ENCODE peak calls at places on chromosomes 2 and 18, in six cellular contexts. D is ovary, J is A549, G is iPS DF 6.9, P is K562, N is Karpas-422. I is an unnamed sample. For H3K4me1, the result is how much of the 10 kb centered on the place peaks cover.

GRCh38 chr2:230974096-230974913 is 21.6 kb upstream of the SPATA3 start:
- DNase-seq in D (no peak), J (no peak), G (no peak), P (no peak), N (peak), I (no peak)

GRCh38 chr2:113685471-113685870 is 58.4 kb downstream of the RABL2A start:
- DNase-seq in D (no peak), J (no peak), G (no peak), P (no peak), N (no peak), I (no peak)

GRCh38 chr2:46552086-46552485 is 72.7 kb downstream of the TMEM247 start:
- DNase-seq in D (no peak), J (no peak), G (no peak), P (no peak), N (no peak), I (no peak)

GRCh38 chr2:218529990-218530389 is 38.2 kb downstream of the USP37 start:
- DNase-seq in D (no peak), J (no peak), G (no peak), P (no peak), N (no peak), I (no peak)

GRCh38 chr2:61357681-61358080 is 113.2 kb downstream of the USP34 start:
- DNase-seq in D (no peak), J (peak), G (no peak), P (no peak), N (no peak), I (no peak)

GRCh38 chr2:233075141-233075965 is 15.2 kb downstream of the INPP5D start:
- DNase-seq in D (no peak), J (no peak), G (no peak), P (no peak), N (no peak), I (no peak)

GRCh38 chr2:236871500-236872001 is 214.1 kb upstream of the COPS8 start:
- DNase-seq in D (no peak), J (peak), G (no peak), P (no peak), N (no peak), I (peak)

GRCh38 chr2:23411752-23412431 is 26.9 kb downstream of the KLHL29 start:
- DNase-seq in D (no peak), J (no peak), G (no peak), P (no peak), N (no peak), I (no peak)

GRCh38 chr2:28326873-28327495 is 65.7 kb upstream of the FOSL2 start:
- DNase-seq in D (peak), J (no peak), G (no peak), P (no peak), N (no peak), I (no peak)

GRCh38 chr2:99880148-99880983 is 262.0 kb downstream of the AFF3 start:
- DNase-seq in D (no peak), J (no peak), G (no peak), P (no peak), N (no peak), I (no peak)

GRCh38 chr2:234951386-234952269 is at the start of gene SH3BP4:
- DNase-seq in D (peak), J (peak), G (no peak), P (peak), N (no peak), I (peak)

GRCh38 chr2:72979896-72980295 is 62.6 kb downstream of the EMX1 start:
- DNase-seq in D (no peak), J (no peak), G (no peak), P (no peak), N (peak), I (no peak)

GRCh38 chr2:27967076-27967475 is 76.5 kb downstream of the BABAM2 start:
- DNase-seq in D (no peak), J (no peak), G (no peak), P (no peak), N (no peak), I (no peak)

GRCh38 chr2:150528861-150529801 is 41.7 kb upstream of the RND3 start:
- DNase-seq in D (no peak), J (peak), G (no peak), P (no peak), N (no peak), I (no peak)
- H3K4me1 ChIP-seq in D (under half), J (half or more), G (under half), P (under half), N (under half), I (under half)

GRCh38 chr2:24971550-24972314 is at the start of gene DNAJC27:
- DNase-seq in D (peak), J (peak), G (peak), P (peak), N (peak), I (peak)
- H3K4me3 ChIP-seq in D (peak), J (peak), G (peak), P (peak), N (peak), I (peak)

DNA sequence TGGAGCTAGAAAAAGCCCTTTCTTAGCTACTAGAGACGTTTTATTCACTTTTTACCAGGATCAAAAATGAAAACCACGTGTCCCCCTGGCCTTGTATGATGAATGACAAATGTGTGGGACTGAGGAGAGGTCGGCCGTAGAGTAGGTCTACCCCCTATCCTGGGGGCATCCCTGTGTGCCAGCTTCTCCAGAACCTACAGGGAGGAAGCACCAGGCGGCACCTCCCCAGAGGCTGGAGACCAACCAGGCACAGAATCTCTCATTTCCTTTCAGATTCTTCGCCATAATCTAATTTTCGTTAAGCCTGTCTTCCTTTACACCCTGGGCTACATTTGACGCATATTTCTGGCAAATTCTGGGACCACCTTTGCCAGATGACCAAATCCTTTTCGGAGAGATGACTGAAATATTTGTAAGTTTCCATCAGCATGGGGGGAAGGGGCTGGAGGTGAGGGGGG is 15.9 kb downstream of the TWIST2 start:
- DNase-seq in D (no peak), J (no peak), G (no peak), P (no peak), N (no peak), I (no peak)
- H3K4me1 ChIP-seq in D (under half), J (half or more), G (under half), P (under half), N (under half), I (under half)

DNA sequence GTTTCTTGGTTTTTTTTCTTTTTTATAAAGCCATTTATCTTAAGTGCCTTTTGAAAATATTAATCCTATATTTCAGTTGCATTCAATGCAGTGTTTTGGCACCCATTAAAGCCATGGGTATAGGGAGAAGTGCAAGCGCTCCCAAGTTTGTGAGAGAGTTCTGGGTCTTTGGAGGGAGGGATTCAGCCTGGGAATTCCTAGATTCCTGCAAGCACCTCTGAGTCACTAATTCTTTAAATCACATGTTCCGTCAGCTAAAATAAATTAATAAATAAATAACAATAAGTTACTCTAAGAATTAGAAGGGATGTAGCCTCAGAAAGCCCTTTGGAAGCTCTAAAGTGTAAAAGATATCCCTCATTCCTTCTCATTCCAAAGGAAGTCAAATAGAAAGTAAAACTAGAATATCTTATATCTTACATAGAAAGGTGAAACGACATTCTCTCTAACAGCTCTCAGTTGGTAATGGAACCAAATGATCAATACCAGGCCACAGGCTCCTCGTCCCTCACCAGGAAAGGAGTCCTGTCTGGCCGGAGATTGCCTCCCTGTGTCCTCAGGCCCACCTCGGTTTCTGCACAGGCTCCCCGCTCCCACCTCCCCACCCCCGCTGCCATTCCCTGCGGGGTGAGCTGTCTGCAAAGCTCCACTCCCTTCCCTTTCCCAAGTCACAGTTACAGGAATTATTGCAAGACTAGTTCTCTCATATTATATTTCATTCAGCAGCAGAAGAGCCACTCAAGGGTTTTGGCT is 222.3 kb upstream of the RBBP8 start:
- DNase-seq in D (peak), J (peak), G (no peak), P (no peak), N (no peak), I (no peak)
- H3K4me3 ChIP-seq in D (peak), J (peak), G (no peak), P (no peak), N (no peak), I (peak)

GRCh38 chr2:95240556-95240955 is 33.2 kb downstream of the ZNF892 start:
- DNase-seq in D (no peak), J (no peak), G (no peak), P (no peak), N (no peak), I (no peak)
- H3K4me1 ChIP-seq in D (under half), J (under half), G (under half), P (under half), N (under half), I (under half)

GRCh38 chr18:31821452-31822171 is 60.9 kb upstream of the SLC25A52 start:
- DNase-seq in D (no peak), J (no peak), G (no peak), P (peak), N (no peak), I (no peak)

GRCh38 chr18:31830686-31831085 is 70.0 kb upstream of the SLC25A52 start:
- DNase-seq in D (no peak), J (no peak), G (no peak), P (no peak), N (peak), I (no peak)

GRCh38 chr18:31819925-31820229 is 59.2 kb upstream of the SLC25A52 start:
- DNase-seq in D (no peak), J (no peak), G (no peak), P (no peak), N (no peak), I (no peak)

GRCh38 chr18:31828613-31829012 is 67.9 kb upstream of the SLC25A52 start:
- DNase-seq in D (no peak), J (no peak), G (no peak), P (no peak), N (peak), I (no peak)

GRCh38 chr18:31825772-31826171 is 65.1 kb upstream of the SLC25A52 start:
- DNase-seq in D (no peak), J (no peak), G (peak), P (no peak), N (peak), I (no peak)
- H3K4me3 ChIP-seq in D (no peak), J (no peak), G (no peak), P (no peak), N (no peak), I (no peak)

GRCh38 chr18:26480897-26481795 is 67.2 kb downstream of the KCTD1 start:
- DNase-seq in D (no peak), J (peak), G (no peak), P (no peak), N (peak), I (no peak)
- H3K4me1 ChIP-seq in D (under half), J (half or more), G (under half), P (under half), N (under half), I (under half)